ENCODE peak calls at places on chromosomes 1 and 21, in six cellular contexts. One of them, this sample, is unnamed.

GRCh38 chr1:37474697-37475379 is 458 bp downstream of the ZC3H12A start:
- DNase-seq in AG04450: no peak
- DNase-seq in activated T-cell treated with anti-CD3 and anti-CD28 coated beads for 1 hour: no peak
- DNase-seq in putamen: no peak
- DNase-seq in SK-MEL-5: no peak
- DNase-seq in cardiac muscle cell: peak
- DNase-seq in this sample: no peak

GRCh38 chr1:241485554-241485992 is 34.0 kb downstream of the FH start:
- DNase-seq in activated T-cell treated with anti-CD3 and anti-CD28 coated beads for 1 hour: no peak
- DNase-seq in cardiac muscle cell: peak
- DNase-seq in putamen: no peak
- DNase-seq in AG04450: no peak
- DNase-seq in SK-MEL-5: peak
- DNase-seq in this sample: no peak

GRCh38 chr1:206030714-206031113 is 7.0 kb upstream of the CTSE start:
- DNase-seq in SK-MEL-5: peak
- DNase-seq in AG04450: peak
- DNase-seq in cardiac muscle cell: peak
- DNase-seq in putamen: peak
- DNase-seq in activated T-cell treated with anti-CD3 and anti-CD28 coated beads for 1 hour: peak
- DNase-seq in this sample: no peak

GRCh38 chr1:51661081-51661518 is 44.2 kb downstream of the OSBPL9 start:
- DNase-seq in putamen: peak
- DNase-seq in SK-MEL-5: peak
- DNase-seq in AG04450: peak
- DNase-seq in activated T-cell treated with anti-CD3 and anti-CD28 coated beads for 1 hour: no peak
- DNase-seq in cardiac muscle cell: peak
- DNase-seq in this sample: peak

GRCh38 chr1:37147906-37148305 is 113.6 kb upstream of the GRIK3 start:
- DNase-seq in cardiac muscle cell: no peak
- DNase-seq in SK-MEL-5: no peak
- DNase-seq in activated T-cell treated with anti-CD3 and anti-CD28 coated beads for 1 hour: no peak
- DNase-seq in putamen: no peak
- DNase-seq in AG04450: no peak
- DNase-seq in this sample: no peak

GRCh38 chr1:45848714-45849113 is 45.3 kb downstream of the MAST2 start:
- DNase-seq in putamen: no peak
- DNase-seq in cardiac muscle cell: no peak
- DNase-seq in activated T-cell treated with anti-CD3 and anti-CD28 coated beads for 1 hour: no peak
- DNase-seq in SK-MEL-5: no peak
- DNase-seq in AG04450: no peak
- DNase-seq in this sample: no peak

GRCh38 chr1:173986951-173987350 is 35.2 kb downstream of the RC3H1 start:
- DNase-seq in activated T-cell treated with anti-CD3 and anti-CD28 coated beads for 1 hour: no peak
- DNase-seq in SK-MEL-5: no peak
- DNase-seq in putamen: no peak
- DNase-seq in AG04450: no peak
- DNase-seq in cardiac muscle cell: no peak
- DNase-seq in this sample: no peak

GRCh38 chr1:234863596-234863995 is 253.6 kb upstream of the IRF2BP2 start:
- DNase-seq in cardiac muscle cell: no peak
- DNase-seq in SK-MEL-5: no peak
- DNase-seq in AG04450: no peak
- DNase-seq in activated T-cell treated with anti-CD3 and anti-CD28 coated beads for 1 hour: no peak
- DNase-seq in putamen: no peak
- DNase-seq in this sample: no peak

GRCh38 chr1:173190101-173190895 is 16.8 kb downstream of the TNFSF4 start:
- DNase-seq in SK-MEL-5: peak
- DNase-seq in putamen: peak
- DNase-seq in cardiac muscle cell: peak
- DNase-seq in activated T-cell treated with anti-CD3 and anti-CD28 coated beads for 1 hour: no peak
- DNase-seq in AG04450: no peak
- DNase-seq in this sample: peak

GRCh38 chr1:101438359-101438758 is 201.5 kb downstream of the S1PR1 start:
- DNase-seq in SK-MEL-5: no peak
- DNase-seq in activated T-cell treated with anti-CD3 and anti-CD28 coated beads for 1 hour: no peak
- DNase-seq in putamen: no peak
- DNase-seq in cardiac muscle cell: peak
- DNase-seq in AG04450: no peak
- DNase-seq in this sample: no peak

GRCh38 chr1:19688041-19688842 is 23.6 kb downstream of the HTR6 start:
- DNase-seq in SK-MEL-5: no peak
- DNase-seq in putamen: no peak
- DNase-seq in activated T-cell treated with anti-CD3 and anti-CD28 coated beads for 1 hour: no peak
- DNase-seq in AG04450: no peak
- DNase-seq in cardiac muscle cell: no peak
- DNase-seq in this sample: no peak

GRCh38 chr1:86648255-86648654 is 56.1 kb upstream of the SH3GLB1 start:
- DNase-seq in cardiac muscle cell: peak
- DNase-seq in SK-MEL-5: no peak
- DNase-seq in activated T-cell treated with anti-CD3 and anti-CD28 coated beads for 1 hour: no peak
- DNase-seq in putamen: no peak
- DNase-seq in AG04450: peak
- DNase-seq in this sample: peak

GRCh38 chr1:156627313-156627880 is 8.2 kb downstream of the HAPLN2 start:
- DNase-seq in SK-MEL-5: peak
- DNase-seq in cardiac muscle cell: peak
- DNase-seq in activated T-cell treated with anti-CD3 and anti-CD28 coated beads for 1 hour: no peak
- DNase-seq in AG04450: no peak
- DNase-seq in putamen: no peak
- DNase-seq in this sample: no peak

GRCh38 chr1:11072216-11072917 is 12.5 kb upstream of the SRM start:
- DNase-seq in activated T-cell treated with anti-CD3 and anti-CD28 coated beads for 1 hour: no peak
- DNase-seq in SK-MEL-5: no peak
- DNase-seq in cardiac muscle cell: no peak
- DNase-seq in putamen: no peak
- DNase-seq in AG04450: no peak
- DNase-seq in this sample: no peak

GRCh38 chr1:40976952-40977690 is 2.4 kb upstream of the CTPS1 start:
- DNase-seq in activated T-cell treated with anti-CD3 and anti-CD28 coated beads for 1 hour: no peak
- DNase-seq in SK-MEL-5: no peak
- DNase-seq in putamen: no peak
- DNase-seq in cardiac muscle cell: peak
- DNase-seq in AG04450: no peak
- DNase-seq in this sample: no peak

GRCh38 chr1:145720878-145721671 is 1.8 kb downstream of the CD160 start:
- DNase-seq in cardiac muscle cell: peak
- DNase-seq in activated T-cell treated with anti-CD3 and anti-CD28 coated beads for 1 hour: peak
- DNase-seq in SK-MEL-5: peak
- DNase-seq in putamen: peak
- DNase-seq in AG04450: peak
- DNase-seq in this sample: no peak

GRCh38 chr1:38059632-38060286 is 13.2 kb upstream of the POU3F1 start:
- DNase-seq in cardiac muscle cell: no peak
- DNase-seq in activated T-cell treated with anti-CD3 and anti-CD28 coated beads for 1 hour: no peak
- DNase-seq in SK-MEL-5: no peak
- DNase-seq in AG04450: no peak
- DNase-seq in putamen: no peak
- DNase-seq in this sample: no peak

GRCh38 chr1:174836543-174836942 is 163.2 kb upstream of the CACYBP start:
- DNase-seq in activated T-cell treated with anti-CD3 and anti-CD28 coated beads for 1 hour: no peak
- DNase-seq in putamen: no peak
- DNase-seq in SK-MEL-5: no peak
- DNase-seq in cardiac muscle cell: no peak
- DNase-seq in AG04450: no peak
- DNase-seq in this sample: no peak

GRCh38 chr1:40625076-40625475 is 40.4 kb downstream of the RIMS3 start:
- DNase-seq in activated T-cell treated with anti-CD3 and anti-CD28 coated beads for 1 hour: no peak
- DNase-seq in putamen: no peak
- DNase-seq in SK-MEL-5: peak
- DNase-seq in cardiac muscle cell: peak
- DNase-seq in AG04450: no peak
- DNase-seq in this sample: no peak

GRCh38 chr21:9763306-9763705 is 758.1 kb upstream of the TPTE start:
- DNase-seq in AG04450: no peak
- DNase-seq in activated T-cell treated with anti-CD3 and anti-CD28 coated beads for 1 hour: no peak
- DNase-seq in SK-MEL-5: no peak
- DNase-seq in cardiac muscle cell: no peak
- DNase-seq in putamen: no peak
- DNase-seq in this sample: no peak

GRCh38 chr1:199101635-199102034 is 462.8 kb downstream of the PTPRC start:
- DNase-seq in activated T-cell treated with anti-CD3 and anti-CD28 coated beads for 1 hour: no peak
- DNase-seq in cardiac muscle cell: no peak
- DNase-seq in SK-MEL-5: no peak
- DNase-seq in AG04450: no peak
- DNase-seq in putamen: no peak
- DNase-seq in this sample: no peak

GRCh38 chr1:65425697-65426096 is 5.2 kb downstream of the LEPR start:
- DNase-seq in cardiac muscle cell: peak
- DNase-seq in AG04450: no peak
- DNase-seq in putamen: no peak
- DNase-seq in SK-MEL-5: no peak
- DNase-seq in activated T-cell treated with anti-CD3 and anti-CD28 coated beads for 1 hour: no peak
- DNase-seq in this sample: peak

GRCh38 chr21:40176732-40177131 is 309.5 kb downstream of the PCP4 start:
- DNase-seq in SK-MEL-5: no peak
- DNase-seq in AG04450: no peak
- DNase-seq in activated T-cell treated with anti-CD3 and anti-CD28 coated beads for 1 hour: no peak
- DNase-seq in putamen: no peak
- DNase-seq in cardiac muscle cell: no peak
- DNase-seq in this sample: no peak

GRCh38 chr1:57761628-57762027 is 337.8 kb upstream of the DAB1 start:
- DNase-seq in cardiac muscle cell: no peak
- DNase-seq in AG04450: no peak
- DNase-seq in activated T-cell treated with anti-CD3 and anti-CD28 coated beads for 1 hour: no peak
- DNase-seq in SK-MEL-5: no peak
- DNase-seq in putamen: no peak
- DNase-seq in this sample: no peak

GRCh38 chr1:20153000-20153418 is 13.9 kb downstream of the PLA2G2F start:
- DNase-seq in AG04450: no peak
- DNase-seq in activated T-cell treated with anti-CD3 and anti-CD28 coated beads for 1 hour: no peak
- DNase-seq in SK-MEL-5: no peak
- DNase-seq in cardiac muscle cell: peak
- DNase-seq in putamen: peak
- DNase-seq in this sample: no peak

GRCh38 chr1:227942021-227942715 is 5.6 kb downstream of the WNT9A start:
- DNase-seq in SK-MEL-5: no peak
- DNase-seq in AG04450: no peak
- DNase-seq in activated T-cell treated with anti-CD3 and anti-CD28 coated beads for 1 hour: no peak
- DNase-seq in putamen: no peak
- DNase-seq in cardiac muscle cell: no peak
- DNase-seq in this sample: no peak

GRCh38 chr1:170032531-170033295 is 41.8 kb downstream of the KIFAP3 start:
- DNase-seq in SK-MEL-5: no peak
- DNase-seq in AG04450: no peak
- DNase-seq in putamen: no peak
- DNase-seq in cardiac muscle cell: no peak
- DNase-seq in activated T-cell treated with anti-CD3 and anti-CD28 coated beads for 1 hour: no peak
- DNase-seq in this sample: peak

GRCh38 chr1:196497824-196498223 is 110.4 kb downstream of the KCNT2 start:
- DNase-seq in SK-MEL-5: no peak
- DNase-seq in cardiac muscle cell: no peak
- DNase-seq in putamen: no peak
- DNase-seq in activated T-cell treated with anti-CD3 and anti-CD28 coated beads for 1 hour: no peak
- DNase-seq in AG04450: no peak
- DNase-seq in this sample: no peak

GRCh38 chr1:110455151-110455550 is 4.2 kb downstream of the PROK1 start:
- DNase-seq in AG04450: no peak
- DNase-seq in SK-MEL-5: peak
- DNase-seq in putamen: no peak
- DNase-seq in activated T-cell treated with anti-CD3 and anti-CD28 coated beads for 1 hour: no peak
- DNase-seq in cardiac muscle cell: peak
- DNase-seq in this sample: no peak

GRCh38 chr1:150235436-150235851 is 468 bp downstream of the ANP32E start:
- DNase-seq in activated T-cell treated with anti-CD3 and anti-CD28 coated beads for 1 hour: no peak
- DNase-seq in putamen: no peak
- DNase-seq in AG04450: no peak
- DNase-seq in SK-MEL-5: peak
- DNase-seq in cardiac muscle cell: no peak
- DNase-seq in this sample: no peak